ENCODE peak calls at places on chromosomes 11 and 22, in six cellular contexts. B, E, H, Y, X and A are unnamed samples.

GRCh38 chr22:27292542-27293298 is 508.8 kb downstream of the MN1 start:
- DNase-seq in X (no peak), B (no peak), E (no peak), H (no peak), Y (no peak), A (no peak)

GRCh38 chr11:43789700-43790443 is 90.8 kb upstream of the ALKBH3 start:
- DNase-seq in H (no peak), B (no peak), E (no peak), X (no peak), Y (peak), A (peak)

GRCh38 chr22:46911341-46911740 is 148.9 kb downstream of the TBC1D22A start:
- DNase-seq in X (no peak), E (no peak), Y (no peak), H (no peak), B (no peak), A (no peak)

GRCh38 chr11:39365809-39366436 is 2093.5 kb downstream of the LRRC4C start:
- DNase-seq in H (no peak), E (no peak), Y (peak), X (no peak), B (no peak), A (no peak)

GRCh38 chr11:76610871-76611475 is 59.6 kb downstream of the LRRC32 start:
- DNase-seq in H (peak), X (no peak), Y (no peak), E (no peak), B (no peak), A (no peak)

GRCh38 chr22:45863981-45864751 is 112.8 kb downstream of the WNT7B start:
- DNase-seq in X (peak), Y (peak), H (peak), E (peak), B (peak), A (no peak)

GRCh38 chr11:130023204-130023603 is 20.6 kb upstream of the PRDM10 start:
- DNase-seq in H (no peak), B (no peak), X (no peak), E (no peak), Y (peak), A (no peak)

GRCh38 chr22:36143066-36143815 is 17.3 kb downstream of the APOL3 start:
- DNase-seq in E (no peak), X (no peak), H (no peak), B (no peak), Y (no peak), A (no peak)

GRCh38 chr11:836274-836673 is 3.5 kb downstream of the CD151 start:
- DNase-seq in X (no peak), B (no peak), E (no peak), Y (no peak), H (no peak), A (no peak)